ENCODE peak calls at places on chromosomes 11 and 22, in eight cellular contexts. S is lower lobe of right lung, X is psoas muscle, C is HCT116, Q is Caco-2, O is heart right ventricle, V is PC-3, Y is cardiac muscle cell. W is an unnamed sample. For H3K36me3, the result is how much of the 10 kb centered on the place peaks cover.

GRCh38 chr11:118087933-118088332 is 1.2 kb upstream of the SMIM35 start:
- DNase-seq in C (no peak), X (no peak), V (no peak), Q (no peak), S (no peak), O (no peak), Y (no peak), W (no peak)

GRCh38 chr11:33135768-33136443 is 25.4 kb downstream of the CSTF3 start:
- DNase-seq in V (no peak), X (no peak), O (no peak), Y (no peak), C (no peak), Q (no peak), S (no peak), W (no peak)

GRCh38 chr22:44031111-44031963 is 7.2 kb downstream of the PARVB start:
- DNase-seq in X (no peak), V (no peak), Y (no peak), Q (no peak), C (no peak), O (no peak), S (peak), W (no peak)

GRCh38 chr11:116379185-116379828 is 393.5 kb downstream of the BUD13 start:
- DNase-seq in Q (peak), C (no peak), Y (peak), X (no peak), V (peak), O (peak), S (no peak), W (no peak)

GRCh38 chr11:35579557-35580396 is 38.5 kb upstream of the FJX1 start:
- DNase-seq in Y (no peak), Q (peak), V (peak), O (no peak), C (peak), S (no peak), X (no peak), W (no peak)

GRCh38 chr11:81658722-81659121 is 1074.9 kb downstream of the FAM181B start:
- DNase-seq in S (no peak), C (no peak), Q (peak), V (peak), X (no peak), O (no peak), Y (no peak), W (no peak)

GRCh38 chr11:82680252-82680651 is 53.4 kb downstream of the FAM181B start:
- DNase-seq in O (no peak), C (no peak), S (no peak), V (peak), Y (no peak), Q (no peak), X (no peak), W (no peak)

GRCh38 chr11:88175004-88175706 is at the start of gene RAB38:
- DNase-seq in V (no peak), C (peak), O (peak), S (peak), X (peak), Y (peak), Q (peak), W (peak)

GRCh38 chr11:9838961-9839360 is 175.1 kb downstream of the SWAP70 start:
- DNase-seq in Q (no peak), O (no peak), C (no peak), S (no peak), X (no peak), Y (no peak), V (peak), W (no peak)

DNA sequence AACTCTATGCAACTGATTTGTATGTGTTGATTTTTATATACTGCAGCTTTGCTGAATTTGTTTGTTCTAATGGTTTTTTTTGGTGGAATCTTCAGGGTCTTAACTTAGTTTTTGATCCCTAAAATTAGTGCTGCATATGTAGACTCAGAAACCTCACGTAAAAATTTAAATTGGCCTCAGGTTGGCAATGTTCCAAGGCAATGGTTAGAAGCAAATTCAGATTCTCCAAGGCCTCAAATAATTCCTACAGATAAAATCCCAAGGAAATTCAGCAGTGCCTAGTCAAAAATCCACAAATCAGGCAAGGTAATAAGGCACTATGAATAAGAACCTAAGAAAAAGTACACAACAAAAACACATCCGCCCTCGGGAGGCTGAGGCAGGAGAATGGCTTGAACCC is 9.5 kb downstream of the PDE3B start:
- DNase-seq in Q (no peak), S (no peak), Y (no peak), O (no peak), V (no peak), X (no peak), C (no peak), W (no peak)
- TF ChIP-seq CTCF in Q (no peak), S (no peak), Y (no peak), O (no peak), V (no peak), X (no peak), C (no peak), W (no peak)

GRCh38 chr22:40844951-40845350 is 11.5 kb downstream of the ST13 start:
- DNase-seq in Q (no peak), V (no peak), C (no peak), S (no peak), O (no peak), Y (no peak), X (no peak), W (no peak)
- H3K36me3 ChIP-seq in Q (under half), V (under half), C (half or more), S (half or more), O (under half), Y (half or more), X (under half), W (half or more)

DNA sequence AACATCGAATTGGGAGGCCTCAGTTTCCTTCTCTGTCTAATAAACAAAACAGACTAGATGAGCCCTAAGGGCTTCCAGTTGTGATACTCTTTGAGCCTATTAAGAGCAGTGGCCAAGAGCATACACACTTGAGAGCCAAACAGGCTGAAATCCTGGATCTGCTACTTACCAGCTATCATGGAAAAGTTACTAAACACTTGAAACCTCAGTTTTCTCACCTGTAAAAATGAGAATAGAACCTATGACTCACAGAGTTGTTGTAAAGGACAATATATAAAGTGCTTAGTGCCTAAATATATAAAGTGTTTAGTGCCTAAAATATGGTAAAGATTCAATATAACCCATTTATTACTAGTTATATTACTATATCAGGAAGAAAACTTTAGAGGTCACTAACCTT is 23.7 kb upstream of the GDPD4 start:
- DNase-seq in S (no peak), X (no peak), V (no peak), C (no peak), Y (no peak), Q (no peak), O (no peak), W (no peak)
- TF ChIP-seq CTCF in S (no peak), X (no peak), V (no peak), C (no peak), Y (no peak), Q (no peak), O (no peak), W (no peak)

DNA sequence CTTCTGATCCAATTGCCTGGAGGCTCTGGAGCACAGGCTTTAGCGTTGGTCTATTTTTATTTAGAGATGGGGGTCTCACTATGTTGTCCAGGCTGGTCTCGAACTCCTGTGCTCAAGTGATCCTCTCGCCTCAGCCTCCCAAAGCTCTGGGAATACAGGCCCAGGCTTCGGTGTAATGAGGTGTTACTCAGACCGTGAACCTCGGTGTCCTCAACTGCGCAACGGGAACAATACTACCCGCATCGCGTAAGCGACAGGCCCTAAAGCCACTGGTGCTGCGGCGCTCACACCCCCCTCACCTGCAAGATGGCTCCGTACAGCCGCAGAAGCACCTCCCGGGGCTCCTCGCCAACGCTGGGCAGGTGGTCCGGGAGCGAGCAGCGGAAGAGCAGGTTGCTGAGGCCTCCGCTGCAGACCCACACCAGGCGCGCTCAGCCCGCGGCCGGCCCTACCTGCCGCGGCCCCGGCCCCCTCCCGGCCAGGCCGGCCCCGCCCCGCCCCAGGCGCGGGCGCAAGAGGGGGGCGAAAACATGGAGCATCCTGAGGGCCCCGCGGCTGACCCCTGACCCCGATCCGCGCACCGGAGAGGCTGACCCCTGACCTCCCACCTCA is 593 bp downstream of the CHKB start:
- DNase-seq in Y (no peak), V (no peak), O (no peak), X (no peak), Q (no peak), S (no peak), C (no peak), W (no peak)
- H3K36me3 ChIP-seq in Y (under half), V (under half), O (under half), X (under half), Q (under half), S (under half), C (under half), W (under half)

GRCh38 chr22:50400406-50400805 is 57.3 kb downstream of the PPP6R2 start:
- DNase-seq in S (no peak), C (no peak), X (no peak), Q (no peak), O (no peak), V (no peak), Y (no peak), W (no peak)

GRCh38 chr22:50400931-50401330 is 57.8 kb downstream of the PPP6R2 start:
- DNase-seq in X (no peak), O (no peak), C (no peak), Y (no peak), Q (no peak), V (no peak), S (no peak), W (no peak)

GRCh38 chr22:50401907-50402306 is 58.8 kb downstream of the PPP6R2 start:
- DNase-seq in V (no peak), Y (no peak), O (no peak), S (no peak), C (no peak), X (no peak), Q (no peak), W (no peak)

GRCh38 chr22:50398698-50399648 is 55.8 kb downstream of the PPP6R2 start:
- DNase-seq in X (no peak), S (no peak), Q (no peak), O (no peak), V (no peak), C (no peak), Y (no peak), W (no peak)

GRCh38 chr22:50399751-50400331 is 56.7 kb downstream of the PPP6R2 start:
- DNase-seq in X (peak), C (peak), O (peak), Q (peak), V (no peak), S (peak), Y (peak), W (no peak)
- TF ChIP-seq CTCF in X (peak), C (peak), O (peak), Q (peak), V (peak), S (peak), Y (peak), W (no peak)

DNA sequence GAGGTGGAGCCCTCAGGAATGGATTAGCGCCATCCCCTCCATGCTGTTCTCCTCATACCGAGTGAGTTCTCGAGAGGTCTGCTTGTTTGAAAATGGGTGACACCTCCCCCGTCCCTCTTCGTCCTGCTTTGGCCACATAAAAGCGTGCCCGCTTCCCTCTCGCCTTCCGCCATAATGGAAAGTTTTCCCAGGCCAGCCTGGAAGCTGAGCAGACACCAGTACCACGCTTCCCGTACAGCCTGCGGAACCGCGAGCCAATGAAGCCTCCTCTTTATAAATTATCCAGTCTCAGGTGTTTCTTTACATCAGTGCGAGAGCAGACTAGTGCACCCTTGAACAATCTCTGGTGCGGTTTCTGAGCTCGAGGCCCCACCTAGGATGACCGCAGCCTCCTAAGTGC is 12.8 kb downstream of the ALG12 start:
- DNase-seq in O (no peak), V (no peak), C (no peak), Q (no peak), Y (no peak), X (no peak), S (no peak), W (no peak)
- H3K36me3 ChIP-seq in O (under half), V (under half), C (under half), Q (under half), Y (under half), X (under half), S (half or more), W (half or more)

DNA sequence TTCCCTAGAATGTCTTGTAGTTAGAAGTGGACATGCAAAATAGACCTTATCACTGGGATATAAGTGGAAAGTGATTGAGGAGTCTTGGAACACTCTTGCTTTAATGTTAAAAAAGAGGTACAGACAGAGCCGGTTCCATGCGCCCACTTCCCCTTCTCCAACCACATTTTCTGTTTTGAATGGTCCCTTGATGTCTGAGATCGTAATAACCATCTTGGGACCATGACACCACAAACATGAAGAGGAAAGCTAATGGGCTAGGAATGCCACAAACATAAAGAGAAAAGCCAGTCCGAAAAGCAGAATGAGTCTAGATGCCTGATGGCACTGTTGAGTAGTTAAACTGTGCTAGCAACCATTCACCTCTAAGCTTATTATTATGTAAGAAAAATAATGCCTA is 54.8 kb upstream of the SPON1 start:
- DNase-seq in O (no peak), C (no peak), Q (no peak), X (no peak), Y (no peak), V (no peak), S (no peak), W (no peak)
- TF ChIP-seq CTCF in O (no peak), C (no peak), Q (no peak), X (no peak), Y (no peak), V (no peak), S (no peak), W (no peak)

GRCh38 chr22:42171946-42172345 is 41.3 kb upstream of the CYP2D6 start:
- DNase-seq in X (no peak), O (no peak), C (no peak), V (no peak), Y (no peak), S (no peak), Q (no peak), W (no peak)
- H3K36me3 ChIP-seq in X (under half), O (under half), C (under half), V (under half), Y (under half), S (under half), Q (under half), W (under half)

GRCh38 chr22:36193171-36193570 is 8.4 kb downstream of the APOL4 start:
- DNase-seq in S (no peak), Y (no peak), X (no peak), V (no peak), C (no peak), Q (no peak), O (no peak), W (no peak)

GRCh38 chr22:36194385-36194784 is 7.2 kb downstream of the APOL4 start:
- DNase-seq in X (no peak), S (no peak), V (no peak), O (no peak), C (no peak), Q (no peak), Y (no peak), W (no peak)

GRCh38 chr22:36193577-36193976 is 8.0 kb downstream of the APOL4 start:
- DNase-seq in X (no peak), V (no peak), S (no peak), C (no peak), Q (no peak), O (no peak), Y (no peak), W (no peak)

GRCh38 chr22:36196254-36197064 is 5.2 kb downstream of the APOL4 start:
- DNase-seq in C (no peak), X (no peak), V (no peak), Y (no peak), Q (no peak), O (no peak), S (no peak), W (no peak)

GRCh38 chr22:36194971-36195370 is 6.6 kb downstream of the APOL4 start:
- DNase-seq in Q (peak), C (peak), O (peak), X (peak), V (peak), Y (peak), S (peak), W (peak)
- TF ChIP-seq CTCF in Q (peak), C (peak), O (peak), X (peak), V (peak), Y (peak), S (peak), W (peak)